ENCODE peak calls at places on chromosomes 3 and 15, in six cellular contexts. W is cardiac fibroblast, L is mucosa of descending colon, J is AG10803, I is OCI-LY7, O is astrocyte of the cerebellum. K is an unnamed sample.

GRCh38 chr3:32455609-32456428 is 46.8 kb downstream of the CMTM6 start:
- DNase-seq in I (no peak), J (no peak), O (no peak), W (no peak), L (no peak), K (no peak)

GRCh38 chr3:197376735-197377555 is 78.5 kb upstream of the DLG1 start:
- DNase-seq in J (no peak), I (no peak), L (no peak), O (no peak), W (no peak), K (no peak)

GRCh38 chr3:22372292-22372949 is 621.4 kb upstream of the ZNF385D start:
- DNase-seq in L (peak; percentile 18), J (no peak), W (peak; percentile 5), I (no peak), O (no peak), K (no peak)

GRCh38 chr3:51948016-51948580 is 5.9 kb downstream of the PARP3 start:
- DNase-seq in J (no peak), I (no peak), L (peak; percentile 1), W (no peak), O (no peak), K (no peak)

GRCh38 chr15:100628746-100629145 is 26.4 kb downstream of the ASB7 start:
- DNase-seq in I (no peak), J (peak; percentile 94), L (no peak), W (no peak), O (no peak), K (no peak)

GRCh38 chr15:75234191-75234810 is 23.8 kb upstream of the GOLGA6C start:
- DNase-seq in L (no peak), I (no peak), J (no peak), O (no peak), W (no peak), K (no peak)

GRCh38 chr3:53994986-53995385 is 103.3 kb upstream of the SELENOK start:
- DNase-seq in L (no peak), O (no peak), J (no peak), I (no peak), W (no peak), K (no peak)

GRCh38 chr3:73674280-73674679 is 49.5 kb upstream of the PDZRN3 start:
- DNase-seq in J (peak; percentile 15), I (no peak), W (peak; percentile 51), L (no peak), O (peak; percentile 80), K (no peak)

GRCh38 chr15:58332676-58333400 is 99.0 kb upstream of the LIPC start:
- DNase-seq in W (peak; percentile 79), J (peak; percentile 76), O (no peak), L (no peak), I (no peak), K (no peak)

GRCh38 chr15:29734917-29735572 is 87.2 kb downstream of the TJP1 start:
- DNase-seq in I (no peak), O (peak; percentile 6), L (no peak), J (no peak), W (peak; percentile 66), K (no peak)

GRCh38 chr15:76904461-76905012 is 603 bp downstream of the SCAPER start:
- DNase-seq in J (no peak), L (peak; percentile 56), O (no peak), W (peak; percentile 21), I (peak; percentile 60), K (no peak)

GRCh38 chr3:158794936-158795518 is 6.8 kb upstream of the MFSD1 start:
- DNase-seq in J (peak; percentile 52), O (no peak), L (no peak), W (peak; percentile 77), I (peak; percentile 61), K (no peak)

GRCh38 chr15:100457201-100457600 is 71.5 kb downstream of the CERS3 start:
- DNase-seq in L (no peak), I (no peak), O (no peak), W (peak; percentile 28), J (peak; percentile 3), K (no peak)

GRCh38 chr3:183502782-183503181 is 52.7 kb downstream of the KLHL6 start:
- DNase-seq in J (peak; percentile 29), I (no peak), W (peak; percentile 41), L (no peak), O (no peak), K (no peak)
- TF ChIP-seq CTCF in J (peak; percentile 28), I (no peak), W (peak; percentile 9), L (no peak), O (no peak), K (peak; percentile 29)

DNA sequence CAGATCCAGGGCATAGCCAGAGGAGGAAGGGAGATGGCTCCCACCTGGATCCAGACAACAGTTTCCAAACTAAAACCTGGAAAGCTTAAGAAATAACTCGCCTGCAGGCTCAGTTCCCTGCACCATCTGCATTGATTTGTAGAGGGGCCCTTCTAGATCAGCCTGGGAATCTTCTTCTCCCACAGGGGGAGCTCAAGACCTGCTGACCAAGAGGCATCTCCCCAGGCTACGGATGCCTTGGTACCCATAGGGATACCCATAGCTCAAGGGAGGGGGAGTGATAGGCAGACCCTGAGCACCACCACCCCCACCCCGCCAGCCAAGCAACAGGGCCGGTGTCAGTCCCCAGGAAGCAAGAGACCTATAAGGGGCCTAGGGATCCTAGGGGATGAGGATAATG is 28.0 kb upstream of the DCLK3 start:
- DNase-seq in J (peak; percentile 13), L (no peak), I (peak; percentile 51), O (no peak), W (peak; percentile 51), K (no peak)
- TF ChIP-seq CTCF in J (peak; percentile 51), L (no peak), I (peak; percentile 66), O (peak; percentile 57), W (peak; percentile 65), K (peak; percentile 38)

GRCh38 chr3:24640330-24640877 is 145.8 kb upstream of the THRB start:
- DNase-seq in L (no peak), I (no peak), O (peak; percentile 20), W (peak; percentile 56), J (peak; percentile 65), K (peak; percentile 25)
- TF ChIP-seq CTCF in L (no peak), I (peak; percentile 57), O (peak; percentile 44), W (peak; percentile 38), J (peak; percentile 66), K (peak; percentile 53)

DNA sequence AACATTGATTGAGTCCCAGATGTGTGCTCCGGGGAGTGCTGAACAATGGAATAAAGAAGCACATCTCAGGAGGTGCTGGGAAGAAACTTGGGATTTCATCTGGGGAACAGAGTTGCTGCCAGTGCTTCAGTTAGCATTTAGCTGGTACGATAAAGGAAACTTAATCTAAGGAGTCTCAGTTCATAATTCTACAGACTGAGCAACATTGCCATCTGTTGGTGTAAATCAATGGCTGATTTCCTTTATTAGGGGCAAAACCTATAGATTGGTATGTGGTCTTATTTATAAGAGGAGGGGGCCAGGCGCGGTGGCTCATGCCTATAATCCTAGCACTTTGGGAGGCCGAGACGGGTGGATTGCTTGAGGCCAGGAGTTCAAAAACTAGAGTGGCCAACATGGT is 8.9 kb downstream of the MKRN2OS start:
- DNase-seq in J (no peak), W (peak; percentile 31), I (no peak), O (no peak), L (no peak), K (no peak)
- TF ChIP-seq CTCF in J (peak; percentile 39), W (peak; percentile 22), I (peak; percentile 14), O (peak; percentile 42), L (no peak), K (peak; percentile 25)

DNA sequence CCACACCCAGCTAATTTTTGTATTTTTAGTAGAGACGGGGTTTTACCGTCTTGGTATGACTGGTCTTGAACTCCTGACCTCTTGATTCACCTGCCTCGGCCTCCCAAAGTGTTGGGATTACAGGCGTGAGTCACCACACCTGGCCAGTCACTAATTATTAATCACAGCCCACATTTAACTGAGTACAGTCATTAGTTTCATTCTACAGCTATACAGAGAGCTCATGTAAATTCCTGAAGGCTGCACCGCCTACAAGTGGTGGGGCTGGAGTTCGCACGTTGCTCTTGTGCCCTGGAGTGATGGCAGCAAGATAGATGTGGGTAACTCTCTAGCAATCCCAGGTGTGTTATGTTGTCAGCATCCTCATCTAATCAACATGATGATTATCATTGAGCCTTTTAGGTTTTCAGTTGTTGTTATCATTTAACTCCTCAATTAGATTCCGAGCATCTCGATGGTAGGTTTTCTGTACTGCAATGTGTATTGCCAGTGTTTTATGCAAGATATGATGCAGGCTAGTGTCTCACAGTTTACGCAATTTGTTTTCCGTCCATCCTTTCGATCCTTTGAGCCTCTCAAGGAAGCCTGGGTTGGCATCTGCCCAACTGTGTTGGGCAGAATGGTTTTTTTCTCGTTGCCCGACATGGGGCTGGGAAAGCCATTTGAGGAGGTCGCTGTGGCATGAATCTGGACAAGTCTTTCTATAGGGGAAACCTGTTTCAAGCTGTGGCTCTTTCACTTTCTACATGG is 216.3 kb downstream of the LPP start:
- DNase-seq in O (no peak), W (no peak), I (no peak), L (no peak), J (no peak), K (no peak)
- TF ChIP-seq CTCF in O (no peak), W (no peak), I (no peak), L (no peak), J (no peak), K (no peak)

GRCh38 chr3:184321666-184322065 is 7.3 kb downstream of the EIF4G1 start:
- DNase-seq in I (no peak), O (no peak), W (no peak), L (no peak), J (no peak), K (no peak)

GRCh38 chr3:184316792-184317191 is 2.4 kb downstream of the EIF4G1 start:
- DNase-seq in I (no peak), O (no peak), L (no peak), J (no peak), W (peak; percentile 34), K (no peak)

GRCh38 chr3:184322731-184323487 is 8.5 kb downstream of the EIF4G1 start:
- DNase-seq in J (peak; percentile 67), I (no peak), O (no peak), L (no peak), W (no peak), K (no peak)

GRCh38 chr3:184317201-184317600 is 2.8 kb downstream of the EIF4G1 start:
- DNase-seq in O (no peak), I (no peak), L (no peak), J (no peak), W (no peak), K (no peak)

GRCh38 chr3:184320099-184320445 is 5.7 kb downstream of the EIF4G1 start:
- DNase-seq in W (peak; percentile 97), J (peak; percentile 97), I (no peak), O (peak; percentile 94), L (peak; percentile 93), K (peak; percentile 95)
- TF ChIP-seq CTCF in W (no peak), J (no peak), I (no peak), O (no peak), L (no peak), K (no peak)

DNA sequence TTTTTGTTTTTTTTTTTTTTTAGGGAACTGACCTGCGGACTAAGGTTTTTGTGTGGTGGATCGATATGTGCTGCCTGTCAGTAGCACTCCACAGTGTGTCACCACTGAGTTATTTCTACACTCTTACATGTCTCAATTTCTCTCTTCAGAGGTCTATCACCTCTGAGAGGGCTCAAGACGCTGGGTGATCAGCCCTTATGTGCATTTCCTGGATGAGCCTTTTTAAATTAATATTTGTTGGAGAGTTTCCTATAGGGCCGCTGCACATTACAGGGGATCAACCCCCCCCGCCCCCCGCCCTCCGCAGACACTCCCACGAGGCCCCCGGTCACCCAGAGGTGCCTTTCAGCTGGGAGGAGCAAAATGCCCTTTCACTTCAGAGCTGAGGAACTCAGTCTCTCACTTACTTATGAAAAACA is 34.5 kb upstream of the AP4E1 start:
- DNase-seq in W (no peak), L (no peak), O (no peak), J (no peak), I (no peak), K (no peak)
- TF ChIP-seq CTCF in W (no peak), L (no peak), O (no peak), J (no peak), I (peak; percentile 25), K (no peak)

K was measured in AG09319.